ENCODE peak calls at places on chromosomes 4 and X, in eight cellular contexts. One of them, this sample, is unnamed.

GRCh38 chr4:185839770-185840169 is 27.8 kb upstream of the SORBS2 start:
- DNase-seq in lung: no peak
- DNase-seq in kidney: no peak
- DNase-seq in breast epithelium: no peak
- DNase-seq in psoas muscle: no peak
- DNase-seq in A549: no peak
- DNase-seq in OCI-LY7: no peak
- DNase-seq in cardiac muscle cell: no peak
- DNase-seq in this sample: no peak

GRCh38 chr4:102263024-102263787 is 82.1 kb downstream of the SLC39A8 start:
- DNase-seq in lung: no peak
- DNase-seq in kidney: no peak
- DNase-seq in breast epithelium: no peak
- DNase-seq in psoas muscle: no peak
- DNase-seq in A549: peak; percentile 31
- DNase-seq in OCI-LY7: peak; percentile 46
- DNase-seq in cardiac muscle cell: peak; percentile 41
- DNase-seq in this sample: no peak

GRCh38 chr4:123350191-123350544 is 46.4 kb upstream of the SPRY1 start:
- DNase-seq in lung: no peak
- DNase-seq in kidney: no peak
- DNase-seq in breast epithelium: no peak
- DNase-seq in psoas muscle: no peak
- DNase-seq in A549: no peak
- DNase-seq in OCI-LY7: peak; percentile 82
- DNase-seq in cardiac muscle cell: peak; percentile 40
- DNase-seq in this sample: no peak

GRCh38 chrX:2262679-2263055 is 238.1 kb downstream of the DHRSX start:
- DNase-seq in lung: no peak
- DNase-seq in kidney: no peak
- DNase-seq in breast epithelium: peak; percentile 44
- DNase-seq in psoas muscle: no peak
- DNase-seq in A549: no peak
- DNase-seq in OCI-LY7: no peak
- DNase-seq in cardiac muscle cell: no peak
- DNase-seq in this sample: no peak

GRCh38 chr4:173076903-173077629 is 91.5 kb upstream of the GALNT7 start:
- DNase-seq in lung: no peak
- DNase-seq in kidney: no peak
- DNase-seq in breast epithelium: no peak
- DNase-seq in psoas muscle: no peak
- DNase-seq in A549: no peak
- DNase-seq in OCI-LY7: no peak
- DNase-seq in cardiac muscle cell: no peak
- DNase-seq in this sample: no peak

GRCh38 chr4:88613417-88613875 is 21.2 kb downstream of the HERC3 start:
- DNase-seq in lung: no peak
- DNase-seq in kidney: no peak
- DNase-seq in breast epithelium: no peak
- DNase-seq in psoas muscle: no peak
- DNase-seq in A549: no peak
- DNase-seq in OCI-LY7: peak; percentile 41
- DNase-seq in cardiac muscle cell: no peak
- DNase-seq in this sample: peak; percentile 32

GRCh38 chrX:323721-324628 is 5.4 kb upstream of the GTPBP6 start:
- DNase-seq in lung: no peak
- DNase-seq in kidney: peak; percentile 74
- DNase-seq in breast epithelium: peak; percentile 57
- DNase-seq in psoas muscle: peak; percentile 64
- DNase-seq in A549: no peak
- DNase-seq in OCI-LY7: peak; percentile 71
- DNase-seq in cardiac muscle cell: peak; percentile 72
- DNase-seq in this sample: no peak

GRCh38 chr4:113106076-113106475 is 56.6 kb downstream of the ANK2 start:
- DNase-seq in lung: no peak
- DNase-seq in kidney: no peak
- DNase-seq in breast epithelium: no peak
- DNase-seq in psoas muscle: no peak
- DNase-seq in A549: peak; percentile 2
- DNase-seq in OCI-LY7: no peak
- DNase-seq in cardiac muscle cell: peak; percentile 62
- DNase-seq in this sample: no peak

GRCh38 chrX:124506031-124506430 is 159.7 kb downstream of the SH2D1A start:
- DNase-seq in lung: no peak
- DNase-seq in kidney: no peak
- DNase-seq in breast epithelium: no peak
- DNase-seq in psoas muscle: no peak
- DNase-seq in A549: no peak
- DNase-seq in OCI-LY7: no peak
- DNase-seq in cardiac muscle cell: peak; percentile 0
- DNase-seq in this sample: no peak

GRCh38 chrX:35726176-35726575 is 72.0 kb upstream of the MAGEB16 start:
- DNase-seq in lung: no peak
- DNase-seq in kidney: no peak
- DNase-seq in breast epithelium: no peak
- DNase-seq in psoas muscle: no peak
- DNase-seq in A549: no peak
- DNase-seq in OCI-LY7: peak; percentile 10
- DNase-seq in cardiac muscle cell: peak; percentile 29
- DNase-seq in this sample: no peak

GRCh38 chrX:105695451-105695850 is 126.9 kb upstream of the NRK start:
- DNase-seq in lung: no peak
- DNase-seq in kidney: no peak
- DNase-seq in breast epithelium: no peak
- DNase-seq in psoas muscle: no peak
- DNase-seq in A549: no peak
- DNase-seq in OCI-LY7: no peak
- DNase-seq in cardiac muscle cell: peak; percentile 30
- DNase-seq in this sample: no peak

GRCh38 chrX:123764967-123765871 is 32.4 kb upstream of the THOC2 start:
- DNase-seq in lung: peak; percentile 80
- DNase-seq in kidney: peak; percentile 94
- DNase-seq in breast epithelium: peak; percentile 78
- DNase-seq in psoas muscle: peak; percentile 90
- DNase-seq in A549: peak; percentile 84
- DNase-seq in OCI-LY7: peak; percentile 61
- DNase-seq in cardiac muscle cell: peak; percentile 91
- DNase-seq in this sample: peak; percentile 28

GRCh38 chr4:147284218-147284617 is 196.7 kb upstream of the EDNRA start:
- DNase-seq in lung: no peak
- DNase-seq in kidney: no peak
- DNase-seq in breast epithelium: no peak
- DNase-seq in psoas muscle: no peak
- DNase-seq in A549: no peak
- DNase-seq in OCI-LY7: no peak
- DNase-seq in cardiac muscle cell: no peak
- DNase-seq in this sample: no peak

GRCh38 chrX:105260291-105261043 is 40.0 kb upstream of the TEX13A start:
- DNase-seq in lung: no peak
- DNase-seq in kidney: no peak
- DNase-seq in breast epithelium: no peak
- DNase-seq in psoas muscle: no peak
- DNase-seq in A549: no peak
- DNase-seq in OCI-LY7: no peak
- DNase-seq in cardiac muscle cell: no peak
- DNase-seq in this sample: no peak

GRCh38 chr4:121195649-121196048 is 31.5 kb upstream of the TNIP3 start:
- DNase-seq in lung: no peak
- DNase-seq in kidney: no peak
- DNase-seq in breast epithelium: no peak
- DNase-seq in psoas muscle: no peak
- DNase-seq in A549: no peak
- DNase-seq in OCI-LY7: no peak
- DNase-seq in cardiac muscle cell: peak; percentile 2
- DNase-seq in this sample: no peak

GRCh38 chr4:185738038-185738552 is 73.9 kb downstream of the SORBS2 start:
- DNase-seq in lung: no peak
- DNase-seq in kidney: no peak
- DNase-seq in breast epithelium: no peak
- DNase-seq in psoas muscle: no peak
- DNase-seq in A549: no peak
- DNase-seq in OCI-LY7: no peak
- DNase-seq in cardiac muscle cell: peak; percentile 94
- DNase-seq in this sample: no peak

GRCh38 chrX:51336584-51336983 is 4.0 kb downstream of the NUDT10 start:
- DNase-seq in lung: no peak
- DNase-seq in kidney: no peak
- DNase-seq in breast epithelium: no peak
- DNase-seq in psoas muscle: no peak
- DNase-seq in A549: peak; percentile 22
- DNase-seq in OCI-LY7: peak; percentile 68
- DNase-seq in cardiac muscle cell: peak; percentile 52
- DNase-seq in this sample: peak; percentile 36

GRCh38 chr4:5036239-5036638 is 15.0 kb upstream of the STK32B start:
- DNase-seq in lung: no peak
- DNase-seq in kidney: no peak
- DNase-seq in breast epithelium: no peak
- DNase-seq in psoas muscle: no peak
- DNase-seq in A549: no peak
- DNase-seq in OCI-LY7: peak; percentile 58
- DNase-seq in cardiac muscle cell: peak; percentile 74
- DNase-seq in this sample: no peak
- H3K4me1 ChIP-seq in lung: no peaks in the 10 kb centered on the region
- H3K4me1 ChIP-seq in kidney: peaks cover 2% of the 10 kb centered on the region
- H3K4me1 ChIP-seq in breast epithelium: no peaks in the 10 kb centered on the region
- H3K4me1 ChIP-seq in psoas muscle: no peaks in the 10 kb centered on the region
- H3K4me1 ChIP-seq in A549: peaks cover 31% of the 10 kb centered on the region
- H3K4me1 ChIP-seq in OCI-LY7: peaks cover 14% of the 10 kb centered on the region
- H3K4me1 ChIP-seq in cardiac muscle cell: no peaks in the 10 kb centered on the region
- H3K4me1 ChIP-seq in this sample: no peaks in the 10 kb centered on the region

GRCh38 chr4:75434105-75434504 is 80.1 kb downstream of the RCHY1 start:
- DNase-seq in lung: no peak
- DNase-seq in kidney: no peak
- DNase-seq in breast epithelium: no peak
- DNase-seq in psoas muscle: no peak
- DNase-seq in A549: no peak
- DNase-seq in OCI-LY7: no peak
- DNase-seq in cardiac muscle cell: no peak
- DNase-seq in this sample: no peak

GRCh38 chr4:75429208-75429607 is 85.0 kb downstream of the RCHY1 start:
- DNase-seq in lung: no peak
- DNase-seq in kidney: no peak
- DNase-seq in breast epithelium: no peak
- DNase-seq in psoas muscle: no peak
- DNase-seq in A549: no peak
- DNase-seq in OCI-LY7: no peak
- DNase-seq in cardiac muscle cell: no peak
- DNase-seq in this sample: no peak

DNA sequence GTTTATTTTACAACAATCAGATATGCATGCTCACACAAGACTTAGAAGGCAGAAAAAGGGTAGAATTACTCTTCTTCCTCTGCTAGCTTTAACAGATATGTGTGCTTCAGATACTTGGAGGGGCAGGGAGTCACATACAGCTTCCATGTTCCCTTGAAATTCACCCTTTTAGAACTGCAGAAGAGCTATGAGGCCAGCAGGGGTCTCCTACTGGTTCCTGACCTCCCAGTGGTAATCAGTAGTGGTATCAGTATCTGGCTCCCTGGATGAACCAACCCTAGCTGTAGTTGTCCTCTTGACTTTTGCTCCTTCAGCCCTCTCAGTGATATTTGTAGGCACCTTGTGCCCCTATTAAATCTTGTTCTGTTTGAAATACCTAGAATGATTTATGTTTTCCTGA is 81.5 kb downstream of the RCHY1 start:
- DNase-seq in lung: no peak
- DNase-seq in kidney: no peak
- DNase-seq in breast epithelium: no peak
- DNase-seq in psoas muscle: no peak
- DNase-seq in A549: peak; percentile 16
- DNase-seq in OCI-LY7: peak; percentile 21
- DNase-seq in cardiac muscle cell: peak; percentile 22
- DNase-seq in this sample: no peak
- TF ChIP-seq CTCF in lung: no peak
- TF ChIP-seq CTCF in kidney: no peak
- TF ChIP-seq CTCF in breast epithelium: no peak
- TF ChIP-seq CTCF in psoas muscle: no peak
- TF ChIP-seq CTCF in A549: no peak
- TF ChIP-seq CTCF in OCI-LY7: peak; percentile 59
- TF ChIP-seq CTCF in cardiac muscle cell: peak; percentile 31
- TF ChIP-seq CTCF in this sample: no peak

GRCh38 chr4:23368081-23368697 is 521.7 kb downstream of the PPARGC1A start:
- DNase-seq in lung: peak; percentile 42
- DNase-seq in kidney: no peak
- DNase-seq in breast epithelium: no peak
- DNase-seq in psoas muscle: no peak
- DNase-seq in A549: no peak
- DNase-seq in OCI-LY7: no peak
- DNase-seq in cardiac muscle cell: peak; percentile 7
- DNase-seq in this sample: no peak
- H3K4me1 ChIP-seq in lung: no peaks in the 10 kb centered on the region
- H3K4me1 ChIP-seq in kidney: no peaks in the 10 kb centered on the region
- H3K4me1 ChIP-seq in breast epithelium: no peaks in the 10 kb centered on the region
- H3K4me1 ChIP-seq in psoas muscle: peaks cover 26% of the 10 kb centered on the region
- H3K4me1 ChIP-seq in A549: no peaks in the 10 kb centered on the region
- H3K4me1 ChIP-seq in OCI-LY7: no peaks in the 10 kb centered on the region
- H3K4me1 ChIP-seq in cardiac muscle cell: peaks cover 8% of the 10 kb centered on the region
- H3K4me1 ChIP-seq in this sample: no peaks in the 10 kb centered on the region

GRCh38 chr4:85774000-85774399 is 299.1 kb downstream of the ARHGAP24 start:
- DNase-seq in lung: no peak
- DNase-seq in kidney: no peak
- DNase-seq in breast epithelium: no peak
- DNase-seq in psoas muscle: no peak
- DNase-seq in A549: no peak
- DNase-seq in OCI-LY7: no peak
- DNase-seq in cardiac muscle cell: no peak
- DNase-seq in this sample: no peak
- TF ChIP-seq CTCF in lung: no peak
- TF ChIP-seq CTCF in kidney: no peak
- TF ChIP-seq CTCF in breast epithelium: no peak
- TF ChIP-seq CTCF in psoas muscle: no peak
- TF ChIP-seq CTCF in A549: no peak
- TF ChIP-seq CTCF in OCI-LY7: no peak
- TF ChIP-seq CTCF in cardiac muscle cell: no peak
- TF ChIP-seq CTCF in this sample: no peak

GRCh38 chrX:133544778-133545177 is 129.5 kb upstream of the GPC4 start:
- DNase-seq in lung: no peak
- DNase-seq in kidney: no peak
- DNase-seq in breast epithelium: no peak
- DNase-seq in psoas muscle: no peak
- DNase-seq in A549: no peak
- DNase-seq in OCI-LY7: no peak
- DNase-seq in cardiac muscle cell: no peak
- DNase-seq in this sample: no peak
- H3K4me1 ChIP-seq in lung: no peaks in the 10 kb centered on the region
- H3K4me1 ChIP-seq in kidney: no peaks in the 10 kb centered on the region
- H3K4me1 ChIP-seq in breast epithelium: no peaks in the 10 kb centered on the region
- H3K4me1 ChIP-seq in psoas muscle: peaks cover 14% of the 10 kb centered on the region
- H3K4me1 ChIP-seq in A549: no peaks in the 10 kb centered on the region
- H3K4me1 ChIP-seq in OCI-LY7: no peaks in the 10 kb centered on the region
- H3K4me1 ChIP-seq in cardiac muscle cell: peaks cover 12% of the 10 kb centered on the region
- H3K4me1 ChIP-seq in this sample: no peaks in the 10 kb centered on the region

GRCh38 chrX:45801554-45801953 is 600.9 kb upstream of the DIPK2B start:
- DNase-seq in lung: no peak
- DNase-seq in kidney: no peak
- DNase-seq in breast epithelium: no peak
- DNase-seq in psoas muscle: no peak
- DNase-seq in A549: no peak
- DNase-seq in OCI-LY7: peak; percentile 4
- DNase-seq in cardiac muscle cell: peak; percentile 55
- DNase-seq in this sample: no peak
- TF ChIP-seq CTCF in lung: peak; percentile 7
- TF ChIP-seq CTCF in kidney: no peak
- TF ChIP-seq CTCF in breast epithelium: no peak
- TF ChIP-seq CTCF in psoas muscle: peak; percentile 29
- TF ChIP-seq CTCF in A549: peak; percentile 48
- TF ChIP-seq CTCF in OCI-LY7: peak; percentile 63
- TF ChIP-seq CTCF in cardiac muscle cell: peak; percentile 27
- TF ChIP-seq CTCF in this sample: peak; percentile 36

GRCh38 chr4:8685831-8686230 is 93.3 kb downstream of the CPZ start:
- DNase-seq in lung: no peak
- DNase-seq in kidney: no peak
- DNase-seq in breast epithelium: no peak
- DNase-seq in psoas muscle: no peak
- DNase-seq in A549: no peak
- DNase-seq in OCI-LY7: no peak
- DNase-seq in cardiac muscle cell: no peak
- DNase-seq in this sample: no peak
- H3K4me1 ChIP-seq in lung: no peaks in the 10 kb centered on the region
- H3K4me1 ChIP-seq in kidney: no peaks in the 10 kb centered on the region
- H3K4me1 ChIP-seq in breast epithelium: no peaks in the 10 kb centered on the region
- H3K4me1 ChIP-seq in psoas muscle: no peaks in the 10 kb centered on the region
- H3K4me1 ChIP-seq in A549: no peaks in the 10 kb centered on the region
- H3K4me1 ChIP-seq in OCI-LY7: no peaks in the 10 kb centered on the region
- H3K4me1 ChIP-seq in cardiac muscle cell: no peaks in the 10 kb centered on the region
- H3K4me1 ChIP-seq in this sample: no peaks in the 10 kb centered on the region

This sample was measured in CD8-positive, alpha-beta T cell.